ENCODE peak calls at places on chromosomes 3 and 15, in five cellular contexts. One of them, this sample, is unnamed.

GRCh38 chr3:66326340-66326739 is 105.5 kb downstream of the SLC25A26 start:
- DNase-seq in suprapubic skin: no peak
- DNase-seq in Peyer's patch: no peak
- DNase-seq in astrocyte: no peak
- DNase-seq in heart right ventricle: no peak
- DNase-seq in this sample: no peak

GRCh38 chr3:85161544-85161943 is 202.8 kb downstream of the CADM2 start:
- DNase-seq in suprapubic skin: no peak
- DNase-seq in Peyer's patch: no peak
- DNase-seq in astrocyte: peak
- DNase-seq in heart right ventricle: no peak
- DNase-seq in this sample: no peak

GRCh38 chr3:190086191-190086590 is 34.5 kb downstream of the P3H2 start:
- DNase-seq in suprapubic skin: no peak
- DNase-seq in astrocyte: no peak
- DNase-seq in Peyer's patch: no peak
- DNase-seq in heart right ventricle: no peak
- DNase-seq in this sample: no peak

GRCh38 chr3:124117486-124117885 is 125.6 kb upstream of the ROPN1 start:
- DNase-seq in Peyer's patch: no peak
- DNase-seq in suprapubic skin: no peak
- DNase-seq in heart right ventricle: no peak
- DNase-seq in astrocyte: peak
- DNase-seq in this sample: no peak

GRCh38 chr15:79007066-79007465 is 62.2 kb upstream of the CTSH start:
- DNase-seq in astrocyte: no peak
- DNase-seq in Peyer's patch: peak
- DNase-seq in heart right ventricle: peak
- DNase-seq in suprapubic skin: no peak
- DNase-seq in this sample: no peak

GRCh38 chr3:132399054-132399929 is 18.0 kb upstream of the DNAJC13 start:
- DNase-seq in Peyer's patch: peak
- DNase-seq in heart right ventricle: peak
- DNase-seq in suprapubic skin: no peak
- DNase-seq in astrocyte: peak
- DNase-seq in this sample: no peak

GRCh38 chr15:69107025-69107620 is 53.3 kb upstream of the GLCE start:
- DNase-seq in suprapubic skin: no peak
- DNase-seq in Peyer's patch: no peak
- DNase-seq in heart right ventricle: no peak
- DNase-seq in astrocyte: peak
- DNase-seq in this sample: no peak

GRCh38 chr15:67201136-67201535 is 53.3 kb downstream of the AAGAB start:
- DNase-seq in suprapubic skin: no peak
- DNase-seq in astrocyte: peak
- DNase-seq in heart right ventricle: no peak
- DNase-seq in Peyer's patch: no peak
- DNase-seq in this sample: no peak

GRCh38 chr3:70811880-70812279 is 499.4 kb upstream of the MDFIC2 start:
- DNase-seq in Peyer's patch: no peak
- DNase-seq in astrocyte: peak
- DNase-seq in suprapubic skin: peak
- DNase-seq in heart right ventricle: peak
- DNase-seq in this sample: no peak

GRCh38 chr15:39704684-39705083 is 78.0 kb downstream of the FSIP1 start:
- DNase-seq in Peyer's patch: no peak
- DNase-seq in heart right ventricle: no peak
- DNase-seq in astrocyte: peak
- DNase-seq in suprapubic skin: no peak
- DNase-seq in this sample: no peak

GRCh38 chr15:66740802-66741201 is 38.8 kb downstream of the SMAD6 start:
- DNase-seq in heart right ventricle: no peak
- DNase-seq in astrocyte: no peak
- DNase-seq in suprapubic skin: no peak
- DNase-seq in Peyer's patch: no peak
- DNase-seq in this sample: no peak

GRCh38 chr15:95559875-95560394 is 770.6 kb upstream of the NR2F2 start:
- DNase-seq in astrocyte: peak
- DNase-seq in suprapubic skin: no peak
- DNase-seq in Peyer's patch: no peak
- DNase-seq in heart right ventricle: no peak
- DNase-seq in this sample: no peak

GRCh38 chr15:38671003-38671382 is 106.4 kb upstream of the RASGRP1 start:
- DNase-seq in astrocyte: no peak
- DNase-seq in heart right ventricle: no peak
- DNase-seq in suprapubic skin: no peak
- DNase-seq in Peyer's patch: no peak
- DNase-seq in this sample: no peak

GRCh38 chr15:51038258-51039042 is 56.3 kb downstream of the TNFAIP8L3 start:
- DNase-seq in Peyer's patch: no peak
- DNase-seq in suprapubic skin: no peak
- DNase-seq in astrocyte: no peak
- DNase-seq in heart right ventricle: no peak
- DNase-seq in this sample: no peak

GRCh38 chr15:91921188-91921820 is 67.8 kb downstream of the SLCO3A1 start:
- DNase-seq in Peyer's patch: no peak
- DNase-seq in astrocyte: no peak
- DNase-seq in suprapubic skin: no peak
- DNase-seq in heart right ventricle: no peak
- DNase-seq in this sample: no peak

GRCh38 chr15:80480909-80481308 is 76.7 kb downstream of the ARNT2 start:
- DNase-seq in heart right ventricle: peak
- DNase-seq in astrocyte: peak
- DNase-seq in suprapubic skin: peak
- DNase-seq in Peyer's patch: peak
- DNase-seq in this sample: no peak

GRCh38 chr15:78457101-78457500 is 19.1 kb downstream of the IREB2 start:
- DNase-seq in suprapubic skin: no peak
- DNase-seq in heart right ventricle: no peak
- DNase-seq in Peyer's patch: no peak
- DNase-seq in astrocyte: peak
- DNase-seq in this sample: no peak

GRCh38 chr3:17039579-17039978 is 154.8 kb downstream of the PLCL2 start:
- DNase-seq in astrocyte: peak
- DNase-seq in Peyer's patch: no peak
- DNase-seq in suprapubic skin: no peak
- DNase-seq in heart right ventricle: no peak
- DNase-seq in this sample: no peak

DNA sequence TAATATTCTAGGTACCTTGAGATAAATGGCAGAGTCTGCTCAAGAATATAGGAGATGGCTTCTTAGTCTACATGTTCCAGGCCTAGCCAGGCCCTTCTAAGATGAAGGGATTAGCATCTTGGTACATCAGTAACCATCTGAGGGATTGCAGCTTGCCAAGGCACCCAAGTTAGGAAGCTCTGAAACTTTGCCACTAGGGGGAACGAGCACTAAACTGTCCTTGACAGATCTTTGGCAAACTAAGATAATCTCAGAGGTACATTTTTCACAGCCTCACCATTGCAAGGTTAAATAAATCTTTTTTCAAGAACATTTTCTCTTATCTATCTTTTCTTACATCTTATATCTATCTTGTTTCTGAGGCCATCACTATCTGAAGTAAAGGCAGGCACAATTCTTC is 351.2 kb downstream of the RAP2B start:
- DNase-seq in astrocyte: no peak
- DNase-seq in Peyer's patch: no peak
- DNase-seq in heart right ventricle: no peak
- DNase-seq in suprapubic skin: no peak
- DNase-seq in this sample: no peak
- TF ChIP-seq CTCF in astrocyte: peak
- TF ChIP-seq CTCF in Peyer's patch: no peak
- TF ChIP-seq CTCF in heart right ventricle: no peak
- TF ChIP-seq CTCF in suprapubic skin: no peak
- TF ChIP-seq CTCF in this sample: no peak

GRCh38 chr3:96022676-96023075 is 791.7 kb upstream of the EPHA6 start:
- DNase-seq in Peyer's patch: no peak
- DNase-seq in astrocyte: no peak
- DNase-seq in heart right ventricle: no peak
- DNase-seq in suprapubic skin: no peak
- DNase-seq in this sample: no peak
- TF ChIP-seq CTCF in Peyer's patch: no peak
- TF ChIP-seq CTCF in astrocyte: no peak
- TF ChIP-seq CTCF in heart right ventricle: no peak
- TF ChIP-seq CTCF in suprapubic skin: no peak
- TF ChIP-seq CTCF in this sample: no peak

DNA sequence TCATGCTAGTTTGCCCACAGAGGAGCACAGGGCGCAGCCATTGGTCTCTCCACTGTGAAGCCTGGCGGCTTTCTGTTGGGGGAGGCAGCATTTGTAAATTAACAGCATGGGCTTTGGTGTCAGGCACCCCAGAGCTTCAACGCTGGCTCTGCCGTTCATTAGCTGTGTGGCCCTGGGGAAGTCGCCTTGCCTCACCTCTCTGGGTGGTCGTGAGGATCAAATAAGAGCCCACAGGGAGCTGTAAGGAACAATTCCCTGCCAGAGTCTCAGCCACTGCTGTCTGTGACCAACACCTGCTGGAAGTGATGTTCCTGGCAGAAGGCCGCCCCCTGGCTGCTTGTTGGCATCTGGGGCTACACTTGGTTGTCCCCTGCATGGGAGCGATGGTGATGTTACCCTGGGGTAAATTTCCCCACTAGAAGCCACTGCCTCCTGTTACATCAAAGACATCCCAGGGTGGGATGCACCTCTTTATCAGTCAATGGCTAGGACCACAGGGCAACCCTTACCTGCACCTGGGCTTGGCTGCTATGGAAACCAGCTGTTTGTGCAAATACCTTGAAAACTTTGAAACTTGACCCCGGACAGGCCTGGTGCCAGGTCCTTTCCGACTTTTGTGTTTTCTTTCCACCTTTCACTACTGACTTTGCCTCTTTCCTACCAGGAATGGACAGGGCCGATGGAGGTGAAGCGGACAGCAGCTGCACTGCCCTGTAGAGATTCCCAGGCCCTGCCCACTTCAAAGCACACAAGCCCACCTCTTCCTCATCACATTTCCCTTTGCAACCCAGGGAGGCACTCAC is 36.9 kb downstream of the DNASE1L3 start:
- DNase-seq in heart right ventricle: peak
- DNase-seq in astrocyte: no peak
- DNase-seq in suprapubic skin: no peak
- DNase-seq in Peyer's patch: peak
- DNase-seq in this sample: no peak
- TF ChIP-seq CTCF in heart right ventricle: peak
- TF ChIP-seq CTCF in astrocyte: no peak
- TF ChIP-seq CTCF in suprapubic skin: peak
- TF ChIP-seq CTCF in Peyer's patch: peak
- TF ChIP-seq CTCF in this sample: no peak

DNA sequence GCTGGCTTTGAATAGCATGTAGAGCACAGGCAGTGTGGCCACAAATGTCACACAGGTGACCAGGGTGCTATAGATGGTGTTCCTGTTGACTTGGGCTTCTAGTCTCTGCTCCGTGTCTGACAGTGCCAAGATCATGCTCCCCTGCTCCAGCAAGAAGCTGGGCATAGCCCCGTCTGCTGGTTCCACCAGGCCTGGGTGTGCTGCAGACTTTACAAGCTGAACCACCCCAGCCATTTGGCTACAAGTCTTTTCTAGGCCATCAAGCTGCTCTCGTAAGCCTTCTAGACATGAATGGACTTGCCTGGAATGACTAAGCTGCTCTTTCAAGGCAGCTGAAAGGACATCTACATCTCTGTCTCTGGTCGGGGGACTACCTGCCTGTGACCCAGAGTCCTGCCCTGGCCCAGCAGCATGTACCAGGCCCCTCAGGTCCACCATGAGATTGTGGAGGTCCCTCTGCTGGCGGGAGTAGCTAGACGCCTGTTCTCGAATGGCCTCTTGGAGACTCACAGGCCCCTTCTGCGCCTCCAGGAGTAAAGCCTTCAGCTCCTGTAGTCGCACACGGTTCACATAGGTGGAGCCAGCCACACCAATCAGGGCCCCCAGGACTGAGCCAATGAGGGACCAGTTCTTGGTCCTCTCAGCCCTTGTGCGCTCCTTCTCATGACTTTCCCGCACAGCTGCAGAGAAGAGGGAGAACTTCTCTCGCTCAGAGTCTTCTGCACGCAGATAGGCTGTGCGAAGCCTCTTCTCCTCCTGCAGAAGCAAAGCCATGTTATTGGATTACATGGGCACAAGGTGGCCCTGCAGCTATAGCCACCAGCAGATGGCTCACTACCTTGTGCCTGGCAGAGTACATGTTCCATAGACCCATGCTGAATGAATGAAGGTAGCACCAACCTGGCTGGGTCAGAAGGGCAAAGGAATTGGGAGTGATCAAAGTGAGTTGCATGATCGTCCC is 2.8 kb upstream of the PLXNB1 start:
- DNase-seq in suprapubic skin: peak
- DNase-seq in Peyer's patch: peak
- DNase-seq in heart right ventricle: no peak
- DNase-seq in astrocyte: no peak
- DNase-seq in this sample: no peak
- TF ChIP-seq CTCF in suprapubic skin: no peak
- TF ChIP-seq CTCF in Peyer's patch: peak
- TF ChIP-seq CTCF in heart right ventricle: no peak
- TF ChIP-seq CTCF in astrocyte: no peak
- TF ChIP-seq CTCF in this sample: no peak

GRCh38 chr15:61720197-61720596 is 340.1 kb downstream of the VPS13C start:
- DNase-seq in suprapubic skin: no peak
- DNase-seq in heart right ventricle: no peak
- DNase-seq in Peyer's patch: no peak
- DNase-seq in astrocyte: no peak
- DNase-seq in this sample: no peak
- TF ChIP-seq CTCF in suprapubic skin: no peak
- TF ChIP-seq CTCF in heart right ventricle: no peak
- TF ChIP-seq CTCF in Peyer's patch: no peak
- TF ChIP-seq CTCF in astrocyte: no peak
- TF ChIP-seq CTCF in this sample: no peak

GRCh38 chr3:37833790-37834189 is 27.9 kb upstream of the CTDSPL start:
- DNase-seq in Peyer's patch: no peak
- DNase-seq in suprapubic skin: no peak
- DNase-seq in heart right ventricle: no peak
- DNase-seq in astrocyte: no peak
- DNase-seq in this sample: no peak
- TF ChIP-seq CTCF in Peyer's patch: no peak
- TF ChIP-seq CTCF in suprapubic skin: no peak
- TF ChIP-seq CTCF in heart right ventricle: peak
- TF ChIP-seq CTCF in astrocyte: no peak
- TF ChIP-seq CTCF in this sample: no peak

DNA sequence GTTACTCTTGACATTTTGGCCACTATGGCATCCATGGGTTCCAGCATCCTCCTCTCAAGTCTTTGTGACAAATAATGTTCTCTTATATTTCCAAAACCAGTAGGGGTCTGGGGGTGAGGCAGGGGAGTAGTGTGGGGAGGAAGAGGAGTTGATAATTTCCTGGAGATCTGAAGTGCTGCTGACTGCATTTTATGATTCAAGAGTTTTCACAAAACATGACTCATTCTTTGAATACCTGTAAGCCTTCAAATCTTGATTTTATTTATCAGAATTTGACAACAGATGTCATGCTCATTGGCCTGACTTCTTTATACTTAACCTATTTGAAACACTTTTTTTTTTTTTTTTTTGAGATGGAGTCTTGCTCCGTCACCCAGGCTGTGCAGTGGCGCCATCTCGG is 98.8 kb upstream of the PLXND1 start:
- DNase-seq in suprapubic skin: no peak
- DNase-seq in astrocyte: no peak
- DNase-seq in Peyer's patch: no peak
- DNase-seq in heart right ventricle: no peak
- DNase-seq in this sample: no peak
- TF ChIP-seq CTCF in suprapubic skin: no peak
- TF ChIP-seq CTCF in astrocyte: no peak
- TF ChIP-seq CTCF in Peyer's patch: no peak
- TF ChIP-seq CTCF in heart right ventricle: no peak
- TF ChIP-seq CTCF in this sample: no peak

GRCh38 chr3:58560771-58561311 is 16.4 kb downstream of the FAM107A start:
- DNase-seq in Peyer's patch: no peak
- DNase-seq in astrocyte: peak
- DNase-seq in suprapubic skin: no peak
- DNase-seq in heart right ventricle: no peak
- DNase-seq in this sample: no peak
- TF ChIP-seq CTCF in Peyer's patch: no peak
- TF ChIP-seq CTCF in astrocyte: peak
- TF ChIP-seq CTCF in suprapubic skin: no peak
- TF ChIP-seq CTCF in heart right ventricle: peak
- TF ChIP-seq CTCF in this sample: no peak